ENCODE peak calls at places on chromosomes 1 and 21, in five cellular contexts. One of them, this sample, is unnamed.
A peak's percentile ranks its signal among the peaks of the same experiment; 100 is the strongest.

GRCh38 chr1:227257964-227258363 is 60.3 kb downstream of the CDC42BPA start:
- DNase-seq in AG10803: no peak
- DNase-seq in spleen: no peak
- DNase-seq in neural progenitor cell: peak; percentile 15
- DNase-seq in fibroblast of lung: no peak
- DNase-seq in this sample: no peak

GRCh38 chr1:229751629-229752028 is 125.6 kb downstream of the URB2 start:
- DNase-seq in AG10803: no peak
- DNase-seq in spleen: no peak
- DNase-seq in neural progenitor cell: no peak
- DNase-seq in fibroblast of lung: no peak
- DNase-seq in this sample: no peak

GRCh38 chr1:19645544-19646252 is 1.6 kb downstream of the NBL1 start:
- DNase-seq in AG10803: peak; percentile 44
- DNase-seq in spleen: no peak
- DNase-seq in neural progenitor cell: peak; percentile 36
- DNase-seq in fibroblast of lung: no peak
- DNase-seq in this sample: no peak

GRCh38 chr1:33155877-33156538 is 25.8 kb downstream of the TRIM62 start:
- DNase-seq in AG10803: no peak
- DNase-seq in spleen: no peak
- DNase-seq in neural progenitor cell: no peak
- DNase-seq in fibroblast of lung: no peak
- DNase-seq in this sample: no peak

GRCh38 chr1:176164014-176164678 is 42.9 kb downstream of the COP1 start:
- DNase-seq in AG10803: no peak
- DNase-seq in spleen: no peak
- DNase-seq in neural progenitor cell: no peak
- DNase-seq in fibroblast of lung: no peak
- DNase-seq in this sample: no peak

GRCh38 chr1:246142320-246142893 is 364.7 kb downstream of the SMYD3 start:
- DNase-seq in AG10803: peak; percentile 83
- DNase-seq in spleen: no peak
- DNase-seq in neural progenitor cell: no peak
- DNase-seq in fibroblast of lung: peak; percentile 97
- DNase-seq in this sample: no peak

GRCh38 chr21:42614391-42614790 is 39.0 kb upstream of the PDE9A start:
- DNase-seq in AG10803: no peak
- DNase-seq in spleen: peak; percentile 16
- DNase-seq in neural progenitor cell: no peak
- DNase-seq in fibroblast of lung: no peak
- DNase-seq in this sample: no peak

GRCh38 chr1:200707116-200707515 is 31.6 kb upstream of the CAMSAP2 start:
- DNase-seq in AG10803: no peak
- DNase-seq in spleen: no peak
- DNase-seq in neural progenitor cell: no peak
- DNase-seq in fibroblast of lung: no peak
- DNase-seq in this sample: no peak

GRCh38 chr1:111422546-111423391 is 4.8 kb downstream of the OVGP1 start:
- DNase-seq in AG10803: peak; percentile 5
- DNase-seq in spleen: no peak
- DNase-seq in neural progenitor cell: no peak
- DNase-seq in fibroblast of lung: no peak
- DNase-seq in this sample: no peak

GRCh38 chr1:42340898-42341297 is 5.9 kb upstream of the FOXJ3 start:
- DNase-seq in AG10803: no peak
- DNase-seq in spleen: no peak
- DNase-seq in neural progenitor cell: peak; percentile 34
- DNase-seq in fibroblast of lung: no peak
- DNase-seq in this sample: no peak

GRCh38 chr1:51523931-51524330 is 4.9 kb upstream of the EPS15 start:
- DNase-seq in AG10803: no peak
- DNase-seq in spleen: no peak
- DNase-seq in neural progenitor cell: no peak
- DNase-seq in fibroblast of lung: no peak
- DNase-seq in this sample: no peak

GRCh38 chr1:53411541-53412152 is 47.6 kb upstream of the DMRTB1 start:
- DNase-seq in AG10803: no peak
- DNase-seq in spleen: no peak
- DNase-seq in neural progenitor cell: no peak
- DNase-seq in fibroblast of lung: peak; percentile 61
- DNase-seq in this sample: no peak

GRCh38 chr1:207058252-207058651 is 5.2 kb downstream of the PFKFB2 start:
- DNase-seq in AG10803: no peak
- DNase-seq in spleen: no peak
- DNase-seq in neural progenitor cell: no peak
- DNase-seq in fibroblast of lung: no peak
- DNase-seq in this sample: no peak

GRCh38 chr1:78231477-78231876 is 185.7 kb downstream of the GIPC2 start:
- DNase-seq in AG10803: no peak
- DNase-seq in spleen: no peak
- DNase-seq in neural progenitor cell: no peak
- DNase-seq in fibroblast of lung: no peak
- DNase-seq in this sample: no peak

GRCh38 chr1:245098924-245099323 is 55.9 kb upstream of the KIF26B start:
- DNase-seq in AG10803: no peak
- DNase-seq in spleen: no peak
- DNase-seq in neural progenitor cell: no peak
- DNase-seq in fibroblast of lung: no peak
- DNase-seq in this sample: no peak

GRCh38 chr21:43369124-43369523 is 57.8 kb downstream of the SIK1 start:
- DNase-seq in AG10803: peak; percentile 68
- DNase-seq in spleen: no peak
- DNase-seq in neural progenitor cell: no peak
- DNase-seq in fibroblast of lung: peak; percentile 43
- DNase-seq in this sample: no peak

GRCh38 chr21:41877901-41878830 is 978 bp downstream of the PRDM15 start:
- DNase-seq in AG10803: peak; percentile 65
- DNase-seq in spleen: peak; percentile 89
- DNase-seq in neural progenitor cell: no peak
- DNase-seq in fibroblast of lung: peak; percentile 68
- DNase-seq in this sample: no peak

GRCh38 chr1:106222415-106222814 is 834.1 kb upstream of the PRMT6 start:
- DNase-seq in AG10803: no peak
- DNase-seq in spleen: no peak
- DNase-seq in neural progenitor cell: no peak
- DNase-seq in fibroblast of lung: peak; percentile 45
- DNase-seq in this sample: no peak

GRCh38 chr1:51268675-51269033 is 32.6 kb downstream of the RNF11 start:
- DNase-seq in AG10803: peak; percentile 39
- DNase-seq in spleen: no peak
- DNase-seq in neural progenitor cell: no peak
- DNase-seq in fibroblast of lung: peak; percentile 52
- DNase-seq in this sample: no peak

GRCh38 chr1:120178799-120179419 is 2.6 kb upstream of the SEC22B start:
- DNase-seq in AG10803: peak; percentile 26
- DNase-seq in spleen: no peak
- DNase-seq in neural progenitor cell: peak; percentile 1
- DNase-seq in fibroblast of lung: peak; percentile 27
- DNase-seq in this sample: no peak

GRCh38 chr1:228927947-228928898 is 192.9 kb downstream of the RHOU start:
- DNase-seq in AG10803: no peak
- DNase-seq in spleen: no peak
- DNase-seq in neural progenitor cell: no peak
- DNase-seq in fibroblast of lung: no peak
- DNase-seq in this sample: no peak

GRCh38 chr1:160924791-160925651 is 29.6 kb downstream of the ITLN2 start:
- DNase-seq in AG10803: no peak
- DNase-seq in spleen: no peak
- DNase-seq in neural progenitor cell: no peak
- DNase-seq in fibroblast of lung: no peak
- DNase-seq in this sample: no peak

GRCh38 chr1:160453443-160453842 is 53.1 kb downstream of the VANGL2 start:
- DNase-seq in AG10803: no peak
- DNase-seq in spleen: no peak
- DNase-seq in neural progenitor cell: no peak
- DNase-seq in fibroblast of lung: no peak
- DNase-seq in this sample: peak; percentile 70

GRCh38 chr1:177950506-177950905 is 19.4 kb downstream of the SEC16B start:
- DNase-seq in AG10803: no peak
- DNase-seq in spleen: no peak
- DNase-seq in neural progenitor cell: no peak
- DNase-seq in fibroblast of lung: no peak
- DNase-seq in this sample: no peak

GRCh38 chr1:24069817-24070216 is 42.1 kb downstream of the MYOM3 start:
- DNase-seq in AG10803: peak; percentile 9
- DNase-seq in spleen: no peak
- DNase-seq in neural progenitor cell: no peak
- DNase-seq in fibroblast of lung: no peak
- DNase-seq in this sample: no peak

GRCh38 chr1:89260042-89260441 is 12.6 kb downstream of the GBP5 start:
- DNase-seq in AG10803: no peak
- DNase-seq in spleen: peak; percentile 36
- DNase-seq in neural progenitor cell: no peak
- DNase-seq in fibroblast of lung: no peak
- DNase-seq in this sample: no peak

GRCh38 chr1:218266356-218266755 is 18.7 kb upstream of the RRP15 start:
- DNase-seq in AG10803: peak; percentile 10
- DNase-seq in spleen: no peak
- DNase-seq in neural progenitor cell: no peak
- DNase-seq in fibroblast of lung: peak; percentile 7
- DNase-seq in this sample: no peak

GRCh38 chr1:247474367-247474766 is 16.5 kb upstream of the OR2B11 start:
- DNase-seq in AG10803: no peak
- DNase-seq in spleen: no peak
- DNase-seq in neural progenitor cell: no peak
- DNase-seq in fibroblast of lung: no peak
- DNase-seq in this sample: no peak

GRCh38 chr1:17167041-17167782 is 37.7 kb upstream of the PADI1 start:
- DNase-seq in AG10803: peak; percentile 26
- DNase-seq in spleen: no peak
- DNase-seq in neural progenitor cell: no peak
- DNase-seq in fibroblast of lung: peak; percentile 26
- DNase-seq in this sample: no peak

GRCh38 chr1:32907435-32907834 is 6.2 kb upstream of the TMEM54 start:
- DNase-seq in AG10803: peak; percentile 38
- DNase-seq in spleen: no peak
- DNase-seq in neural progenitor cell: no peak
- DNase-seq in fibroblast of lung: peak; percentile 43
- DNase-seq in this sample: no peak

GRCh38 chr1:156623946-156624813 is 5.0 kb downstream of the HAPLN2 start:
- DNase-seq in AG10803: peak; percentile 18
- DNase-seq in spleen: peak; percentile 81
- DNase-seq in neural progenitor cell: peak; percentile 89
- DNase-seq in fibroblast of lung: peak; percentile 28
- DNase-seq in this sample: no peak

GRCh38 chr1:2528016-2528415 is 1.6 kb upstream of the PANK4 start:
- DNase-seq in AG10803: no peak
- DNase-seq in spleen: no peak
- DNase-seq in neural progenitor cell: no peak
- DNase-seq in fibroblast of lung: no peak
- DNase-seq in this sample: no peak
- H3K4me3 ChIP-seq in AG10803: no peak overlapping the region
- H3K4me3 ChIP-seq in spleen: no peak overlapping the region
- H3K4me3 ChIP-seq in neural progenitor cell: no peak overlapping the region
- H3K4me3 ChIP-seq in fibroblast of lung: no peak overlapping the region
- H3K4me3 ChIP-seq in this sample: no peak overlapping the region

GRCh38 chr1:63317007-63317813 is 5.2 kb upstream of the FOXD3 start:
- DNase-seq in AG10803: peak; percentile 63
- DNase-seq in spleen: peak; percentile 93
- DNase-seq in neural progenitor cell: peak; percentile 91
- DNase-seq in fibroblast of lung: peak; percentile 27
- DNase-seq in this sample: peak; percentile 15
- TF ChIP-seq CTCF in AG10803: peak; percentile 47
- TF ChIP-seq CTCF in spleen: peak; percentile 13
- TF ChIP-seq CTCF in neural progenitor cell: peak; percentile 72
- TF ChIP-seq CTCF in fibroblast of lung: peak; percentile 31
- TF ChIP-seq CTCF in this sample: peak; percentile 65

GRCh38 chr1:9628541-9629444 is 22.7 kb upstream of the PIK3CD start:
- DNase-seq in AG10803: no peak
- DNase-seq in spleen: peak; percentile 91
- DNase-seq in neural progenitor cell: no peak
- DNase-seq in fibroblast of lung: no peak
- DNase-seq in this sample: peak; percentile 54

GRCh38 chr1:9624081-9624480 is 27.4 kb upstream of the PIK3CD start:
- DNase-seq in AG10803: no peak
- DNase-seq in spleen: no peak
- DNase-seq in neural progenitor cell: no peak
- DNase-seq in fibroblast of lung: no peak
- DNase-seq in this sample: no peak

GRCh38 chr1:9629445-9630201 is 21.9 kb upstream of the PIK3CD start:
- DNase-seq in AG10803: no peak
- DNase-seq in spleen: peak; percentile 98
- DNase-seq in neural progenitor cell: no peak
- DNase-seq in fibroblast of lung: no peak
- DNase-seq in this sample: no peak

GRCh38 chr1:9625761-9626160 is 25.8 kb upstream of the PIK3CD start:
- DNase-seq in AG10803: no peak
- DNase-seq in spleen: no peak
- DNase-seq in neural progenitor cell: no peak
- DNase-seq in fibroblast of lung: no peak
- DNase-seq in this sample: no peak

DNA sequence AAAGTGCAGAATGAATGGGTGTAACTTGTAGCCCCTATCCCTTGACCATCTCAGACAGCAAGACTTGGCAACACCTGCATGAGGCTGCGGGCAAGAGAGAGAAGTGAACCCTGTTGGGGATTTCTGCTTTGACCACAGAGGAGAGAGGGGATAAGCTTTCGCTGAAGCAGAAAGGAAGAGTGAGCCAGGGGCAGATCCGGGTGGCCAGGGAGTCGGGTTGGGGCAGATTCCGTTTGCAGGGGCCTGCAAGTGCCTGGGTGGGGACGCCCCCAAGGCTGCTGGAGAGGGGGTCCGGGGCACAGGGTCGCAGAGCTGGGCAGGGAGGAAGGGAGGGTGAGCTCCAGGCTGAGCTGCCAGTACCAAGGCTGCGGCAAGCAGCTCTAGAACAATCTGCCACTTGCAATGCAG is 25.3 kb upstream of the PIK3CD start:
- DNase-seq in AG10803: no peak
- DNase-seq in spleen: peak; percentile 87
- DNase-seq in neural progenitor cell: no peak
- DNase-seq in fibroblast of lung: no peak
- DNase-seq in this sample: peak; percentile 69
- H3K4me3 ChIP-seq in AG10803: no peak overlapping the region
- H3K4me3 ChIP-seq in spleen: peak overlapping the region; percentile 75
- H3K4me3 ChIP-seq in neural progenitor cell: no peak overlapping the region
- H3K4me3 ChIP-seq in fibroblast of lung: no peak overlapping the region
- H3K4me3 ChIP-seq in this sample: peak overlapping the region; percentile 58

DNA sequence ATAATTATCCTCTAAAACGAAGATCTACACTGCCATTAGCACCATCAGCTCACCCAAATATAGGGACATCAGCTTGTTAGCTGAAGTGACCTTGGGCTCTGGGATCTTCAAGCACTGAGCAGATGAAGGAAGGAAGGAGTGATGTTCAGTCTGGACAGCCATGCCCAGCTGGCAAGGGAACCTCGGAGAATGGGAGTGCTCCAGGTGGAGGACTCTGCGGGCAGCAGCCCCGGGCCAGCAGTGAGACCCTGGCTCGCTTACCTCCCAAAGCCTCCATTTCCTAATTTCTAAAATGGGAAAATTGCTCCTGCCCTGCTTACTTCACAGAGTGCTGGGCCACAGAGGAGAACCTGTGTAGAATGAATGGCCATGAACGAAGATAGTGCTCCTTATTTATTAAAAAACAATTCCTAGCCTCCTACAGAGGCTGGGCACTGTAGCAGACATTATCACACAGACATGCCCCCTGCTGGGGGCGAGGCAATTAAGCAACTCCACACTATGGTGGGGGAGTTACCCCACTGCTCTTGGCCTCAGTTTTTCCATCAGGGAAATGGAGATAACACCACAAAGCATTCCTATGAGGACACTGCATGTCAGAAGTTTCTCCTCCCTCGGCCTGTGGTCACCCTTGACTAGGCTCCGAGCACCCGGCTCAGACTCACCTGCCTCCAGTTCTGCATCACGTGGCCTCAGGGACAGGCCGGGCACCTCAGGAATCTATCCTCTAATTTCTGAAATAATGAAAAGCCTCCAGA is 117.6 kb downstream of the KCNN3 start:
- DNase-seq in AG10803: no peak
- DNase-seq in spleen: no peak
- DNase-seq in neural progenitor cell: no peak
- DNase-seq in fibroblast of lung: no peak
- DNase-seq in this sample: no peak
- TF ChIP-seq CTCF in AG10803: no peak
- TF ChIP-seq CTCF in spleen: no peak
- TF ChIP-seq CTCF in neural progenitor cell: no peak
- TF ChIP-seq CTCF in fibroblast of lung: no peak
- TF ChIP-seq CTCF in this sample: peak; percentile 21